ENCODE peak calls at places on chromosomes 1 and 21, in seven cellular contexts. One of them, this sample, is unnamed.

GRCh38 chr1:23385119-23385621 is 15.5 kb upstream of the ZNF436 start:
- DNase-seq in astrocyte: peak; percentile 76
- DNase-seq in kidney: no peak
- DNase-seq in neuronal stem cell: no peak
- DNase-seq in IMR-90: peak; percentile 38
- DNase-seq in neural progenitor cell: no peak
- DNase-seq in fibroblast of lung: peak; percentile 78
- DNase-seq in this sample: no peak

GRCh38 chr1:235270625-235271024 is 57.4 kb downstream of the ARID4B start:
- DNase-seq in astrocyte: peak; percentile 67
- DNase-seq in kidney: no peak
- DNase-seq in fibroblast of lung: peak; percentile 69
- DNase-seq in neuronal stem cell: no peak
- DNase-seq in IMR-90: peak; percentile 45
- DNase-seq in neural progenitor cell: no peak
- DNase-seq in this sample: peak; percentile 47

GRCh38 chr1:193211539-193211938 is 25.1 kb upstream of the B3GALT2 start:
- DNase-seq in neural progenitor cell: no peak
- DNase-seq in neuronal stem cell: no peak
- DNase-seq in fibroblast of lung: peak; percentile 94
- DNase-seq in IMR-90: peak; percentile 93
- DNase-seq in astrocyte: peak; percentile 91
- DNase-seq in kidney: no peak
- DNase-seq in this sample: peak; percentile 16

GRCh38 chr1:22582670-22583635 is 19.7 kb downstream of the EPHA8 start:
- DNase-seq in IMR-90: no peak
- DNase-seq in fibroblast of lung: no peak
- DNase-seq in neural progenitor cell: no peak
- DNase-seq in astrocyte: no peak
- DNase-seq in neuronal stem cell: no peak
- DNase-seq in kidney: no peak
- DNase-seq in this sample: no peak

GRCh38 chr1:178263341-178263740 is 169.4 kb downstream of the RASAL2 start:
- DNase-seq in neural progenitor cell: no peak
- DNase-seq in IMR-90: peak; percentile 44
- DNase-seq in kidney: no peak
- DNase-seq in astrocyte: peak; percentile 78
- DNase-seq in fibroblast of lung: peak; percentile 82
- DNase-seq in neuronal stem cell: no peak
- DNase-seq in this sample: no peak

GRCh38 chr1:115837762-115838421 is 3.0 kb downstream of the NHLH2 start:
- DNase-seq in astrocyte: no peak
- DNase-seq in fibroblast of lung: no peak
- DNase-seq in IMR-90: no peak
- DNase-seq in neuronal stem cell: no peak
- DNase-seq in kidney: peak; percentile 73
- DNase-seq in neural progenitor cell: peak; percentile 42
- DNase-seq in this sample: peak; percentile 65

GRCh38 chr1:163178628-163179027 is 24.1 kb downstream of the RGS5 start:
- DNase-seq in neuronal stem cell: no peak
- DNase-seq in kidney: no peak
- DNase-seq in fibroblast of lung: no peak
- DNase-seq in astrocyte: no peak
- DNase-seq in IMR-90: no peak
- DNase-seq in neural progenitor cell: no peak
- DNase-seq in this sample: no peak

GRCh38 chr21:37916795-37917142 is 512 bp upstream of the KCNJ6 start:
- DNase-seq in kidney: no peak
- DNase-seq in neural progenitor cell: peak; percentile 85
- DNase-seq in neuronal stem cell: peak; percentile 43
- DNase-seq in IMR-90: no peak
- DNase-seq in astrocyte: no peak
- DNase-seq in fibroblast of lung: no peak
- DNase-seq in this sample: peak; percentile 76

GRCh38 chr1:79323240-79324025 is 316.9 kb upstream of the ADGRL4 start:
- DNase-seq in kidney: no peak
- DNase-seq in fibroblast of lung: peak; percentile 97
- DNase-seq in neuronal stem cell: no peak
- DNase-seq in neural progenitor cell: no peak
- DNase-seq in IMR-90: peak; percentile 100
- DNase-seq in astrocyte: peak; percentile 98
- DNase-seq in this sample: peak; percentile 17

GRCh38 chr1:108033486-108034081 is 68.6 kb upstream of the VAV3 start:
- DNase-seq in kidney: no peak
- DNase-seq in neural progenitor cell: no peak
- DNase-seq in astrocyte: no peak
- DNase-seq in IMR-90: no peak
- DNase-seq in neuronal stem cell: no peak
- DNase-seq in fibroblast of lung: no peak
- DNase-seq in this sample: no peak

GRCh38 chr1:11397151-11397902 is 81.6 kb upstream of the DISP3 start:
- DNase-seq in kidney: no peak
- DNase-seq in neural progenitor cell: no peak
- DNase-seq in fibroblast of lung: no peak
- DNase-seq in neuronal stem cell: no peak
- DNase-seq in astrocyte: no peak
- DNase-seq in IMR-90: no peak
- DNase-seq in this sample: no peak

GRCh38 chr1:85475055-85475454 is 10.1 kb upstream of the DDAH1 start:
- DNase-seq in IMR-90: no peak
- DNase-seq in neural progenitor cell: no peak
- DNase-seq in neuronal stem cell: no peak
- DNase-seq in fibroblast of lung: no peak
- DNase-seq in kidney: no peak
- DNase-seq in astrocyte: no peak
- DNase-seq in this sample: no peak

GRCh38 chr1:179264506-179264905 is 29.1 kb upstream of the SOAT1 start:
- DNase-seq in neural progenitor cell: no peak
- DNase-seq in astrocyte: peak; percentile 19
- DNase-seq in kidney: no peak
- DNase-seq in IMR-90: no peak
- DNase-seq in fibroblast of lung: peak; percentile 21
- DNase-seq in neuronal stem cell: no peak
- DNase-seq in this sample: no peak

GRCh38 chr1:65432918-65433317 is 12.4 kb downstream of the LEPR start:
- DNase-seq in kidney: no peak
- DNase-seq in IMR-90: no peak
- DNase-seq in astrocyte: no peak
- DNase-seq in neural progenitor cell: no peak
- DNase-seq in neuronal stem cell: no peak
- DNase-seq in fibroblast of lung: no peak
- DNase-seq in this sample: no peak

GRCh38 chr1:212413902-212414327 is 771 bp downstream of the PACC1 start:
- DNase-seq in kidney: no peak
- DNase-seq in astrocyte: no peak
- DNase-seq in fibroblast of lung: peak; percentile 25
- DNase-seq in neural progenitor cell: peak; percentile 42
- DNase-seq in neuronal stem cell: no peak
- DNase-seq in IMR-90: peak; percentile 14
- DNase-seq in this sample: no peak

GRCh38 chr1:155125946-155126493 is 1.7 kb upstream of the EFNA1 start:
- DNase-seq in neural progenitor cell: peak; percentile 70
- DNase-seq in kidney: peak; percentile 93
- DNase-seq in neuronal stem cell: peak; percentile 32
- DNase-seq in fibroblast of lung: peak; percentile 23
- DNase-seq in IMR-90: no peak
- DNase-seq in astrocyte: no peak
- DNase-seq in this sample: peak; percentile 47

GRCh38 chr1:214920337-214920736 is 162.2 kb upstream of the KCNK2 start:
- DNase-seq in IMR-90: no peak
- DNase-seq in kidney: no peak
- DNase-seq in neuronal stem cell: no peak
- DNase-seq in neural progenitor cell: peak; percentile 13
- DNase-seq in astrocyte: no peak
- DNase-seq in fibroblast of lung: no peak
- DNase-seq in this sample: peak; percentile 78

GRCh38 chr1:109478806-109479205 is 4.9 kb upstream of the ATXN7L2 start:
- DNase-seq in kidney: no peak
- DNase-seq in neural progenitor cell: peak; percentile 43
- DNase-seq in neuronal stem cell: no peak
- DNase-seq in fibroblast of lung: no peak
- DNase-seq in astrocyte: no peak
- DNase-seq in IMR-90: no peak
- DNase-seq in this sample: peak; percentile 44

GRCh38 chr21:44618909-44619308 is 7.0 kb downstream of the KRTAP10-8 start:
- DNase-seq in astrocyte: no peak
- DNase-seq in IMR-90: no peak
- DNase-seq in fibroblast of lung: no peak
- DNase-seq in neural progenitor cell: no peak
- DNase-seq in kidney: no peak
- DNase-seq in neuronal stem cell: no peak
- DNase-seq in this sample: no peak

GRCh38 chr1:27366411-27367159 is at the start of gene MAP3K6:
- DNase-seq in fibroblast of lung: peak; percentile 73
- DNase-seq in IMR-90: peak; percentile 59
- DNase-seq in neural progenitor cell: peak; percentile 89
- DNase-seq in neuronal stem cell: peak; percentile 63
- DNase-seq in kidney: peak; percentile 98
- DNase-seq in astrocyte: peak; percentile 56
- DNase-seq in this sample: peak; percentile 91

GRCh38 chr1:147515046-147515869 is 26.0 kb upstream of the BCL9 start:
- DNase-seq in neural progenitor cell: no peak
- DNase-seq in kidney: no peak
- DNase-seq in astrocyte: peak; percentile 46
- DNase-seq in neuronal stem cell: no peak
- DNase-seq in IMR-90: peak; percentile 41
- DNase-seq in fibroblast of lung: peak; percentile 50
- DNase-seq in this sample: peak; percentile 89

GRCh38 chr1:110555807-110556470 is 37.0 kb upstream of the KCNA10 start:
- DNase-seq in IMR-90: no peak
- DNase-seq in kidney: peak; percentile 83
- DNase-seq in astrocyte: no peak
- DNase-seq in neuronal stem cell: no peak
- DNase-seq in neural progenitor cell: no peak
- DNase-seq in fibroblast of lung: no peak
- DNase-seq in this sample: no peak

GRCh38 chr1:246836169-246836568 is 95.6 kb downstream of the AHCTF1 start:
- DNase-seq in kidney: no peak
- DNase-seq in neural progenitor cell: no peak
- DNase-seq in astrocyte: peak; percentile 29
- DNase-seq in IMR-90: peak; percentile 48
- DNase-seq in neuronal stem cell: no peak
- DNase-seq in fibroblast of lung: peak; percentile 36
- DNase-seq in this sample: no peak

GRCh38 chr1:207804746-207805468 is 53.1 kb downstream of the CD46 start:
- DNase-seq in IMR-90: no peak
- DNase-seq in fibroblast of lung: no peak
- DNase-seq in neural progenitor cell: no peak
- DNase-seq in neuronal stem cell: no peak
- DNase-seq in astrocyte: no peak
- DNase-seq in kidney: no peak
- DNase-seq in this sample: no peak

GRCh38 chr1:93874025-93874651 is 4.9 kb downstream of the DNTTIP2 start:
- DNase-seq in kidney: no peak
- DNase-seq in neural progenitor cell: peak; percentile 56
- DNase-seq in IMR-90: peak; percentile 72
- DNase-seq in fibroblast of lung: peak; percentile 22
- DNase-seq in astrocyte: no peak
- DNase-seq in neuronal stem cell: peak; percentile 12
- DNase-seq in this sample: peak; percentile 74

GRCh38 chr1:15962671-15963362 is 13.1 kb downstream of the ZBTB17 start:
- DNase-seq in kidney: no peak
- DNase-seq in astrocyte: peak; percentile 43
- DNase-seq in IMR-90: no peak
- DNase-seq in neural progenitor cell: no peak
- DNase-seq in neuronal stem cell: no peak
- DNase-seq in fibroblast of lung: peak; percentile 52
- DNase-seq in this sample: no peak
- H3K9ac ChIP-seq in kidney: no peak overlapping the region
- H3K9ac ChIP-seq in astrocyte: no peak overlapping the region
- H3K9ac ChIP-seq in IMR-90: no peak overlapping the region
- H3K9ac ChIP-seq in neural progenitor cell: no peak overlapping the region
- H3K9ac ChIP-seq in neuronal stem cell: no peak overlapping the region
- H3K9ac ChIP-seq in fibroblast of lung: no peak overlapping the region
- H3K9ac ChIP-seq in this sample: no peak overlapping the region

GRCh38 chr1:20732588-20733360 is at the start of gene SH2D5:
- DNase-seq in fibroblast of lung: peak; percentile 98
- DNase-seq in astrocyte: peak; percentile 97
- DNase-seq in kidney: peak; percentile 87
- DNase-seq in neuronal stem cell: peak; percentile 58
- DNase-seq in IMR-90: peak; percentile 99
- DNase-seq in neural progenitor cell: peak; percentile 87
- DNase-seq in this sample: peak; percentile 93
- H3K9ac ChIP-seq in fibroblast of lung: peak within 1 kb of the TSS; percentile 81
- H3K9ac ChIP-seq in astrocyte: peak within 1 kb of the TSS; percentile 83
- H3K9ac ChIP-seq in kidney: peak within 1 kb of the TSS; percentile 37
- H3K9ac ChIP-seq in neuronal stem cell: peak within 1 kb of the TSS; percentile 92
- H3K9ac ChIP-seq in IMR-90: peak within 1 kb of the TSS; percentile 81
- H3K9ac ChIP-seq in neural progenitor cell: no peak within 1 kb of the TSS
- H3K9ac ChIP-seq in this sample: peak within 1 kb of the TSS; percentile 54

GRCh38 chr1:4178501-4178900 is 278.4 kb upstream of the C1orf174 start:
- DNase-seq in kidney: no peak
- DNase-seq in IMR-90: no peak
- DNase-seq in neural progenitor cell: no peak
- DNase-seq in astrocyte: no peak
- DNase-seq in fibroblast of lung: no peak
- DNase-seq in neuronal stem cell: no peak
- DNase-seq in this sample: no peak

GRCh38 chr1:4180066-4180735 is 280.1 kb upstream of the C1orf174 start:
- DNase-seq in kidney: no peak
- DNase-seq in neuronal stem cell: no peak
- DNase-seq in IMR-90: no peak
- DNase-seq in neural progenitor cell: no peak
- DNase-seq in astrocyte: no peak
- DNase-seq in fibroblast of lung: no peak
- DNase-seq in this sample: peak; percentile 17

GRCh38 chr1:4175566-4176405 is 275.7 kb upstream of the C1orf174 start:
- DNase-seq in fibroblast of lung: no peak
- DNase-seq in neural progenitor cell: no peak
- DNase-seq in astrocyte: no peak
- DNase-seq in kidney: no peak
- DNase-seq in neuronal stem cell: no peak
- DNase-seq in IMR-90: no peak
- DNase-seq in this sample: no peak

GRCh38 chr1:4176841-4177240 is 276.8 kb upstream of the C1orf174 start:
- DNase-seq in IMR-90: no peak
- DNase-seq in fibroblast of lung: no peak
- DNase-seq in neuronal stem cell: no peak
- DNase-seq in kidney: no peak
- DNase-seq in astrocyte: no peak
- DNase-seq in neural progenitor cell: no peak
- DNase-seq in this sample: no peak

GRCh38 chr1:4177425-4178150 is 277.5 kb upstream of the C1orf174 start:
- DNase-seq in neural progenitor cell: no peak
- DNase-seq in neuronal stem cell: no peak
- DNase-seq in astrocyte: no peak
- DNase-seq in IMR-90: no peak
- DNase-seq in kidney: no peak
- DNase-seq in fibroblast of lung: no peak
- DNase-seq in this sample: no peak
- H3K9ac ChIP-seq in neural progenitor cell: no peak overlapping the region
- H3K9ac ChIP-seq in neuronal stem cell: no peak overlapping the region
- H3K9ac ChIP-seq in astrocyte: no peak overlapping the region
- H3K9ac ChIP-seq in IMR-90: no peak overlapping the region
- H3K9ac ChIP-seq in kidney: no peak overlapping the region
- H3K9ac ChIP-seq in fibroblast of lung: no peak overlapping the region
- H3K9ac ChIP-seq in this sample: no peak overlapping the region

DNA sequence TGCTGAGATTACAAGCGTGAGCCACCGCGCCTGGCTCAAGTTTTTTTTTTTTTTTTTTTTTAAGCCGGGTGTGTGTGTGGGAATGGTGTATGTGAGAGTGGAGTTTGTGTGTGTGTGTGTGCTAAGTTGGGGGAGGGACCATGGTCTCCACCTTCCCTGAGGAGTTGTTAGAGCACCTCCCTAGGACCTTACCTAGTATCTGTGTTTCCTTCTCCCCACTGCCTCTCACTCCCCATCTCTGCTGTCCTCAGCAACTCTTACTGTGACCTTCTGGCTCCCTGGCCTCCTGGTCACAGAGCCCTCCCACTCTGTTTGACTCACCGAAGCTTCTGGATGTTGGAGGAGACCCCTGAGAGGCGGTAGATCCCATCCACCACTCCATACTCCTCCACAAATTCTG is 10.4 kb downstream of the ARHGAP30 start:
- DNase-seq in neuronal stem cell: no peak
- DNase-seq in astrocyte: no peak
- DNase-seq in IMR-90: no peak
- DNase-seq in kidney: no peak
- DNase-seq in neural progenitor cell: no peak
- DNase-seq in fibroblast of lung: no peak
- DNase-seq in this sample: no peak
- H3K9ac ChIP-seq in neuronal stem cell: peak overlapping the region; percentile 72
- H3K9ac ChIP-seq in astrocyte: no peak overlapping the region
- H3K9ac ChIP-seq in IMR-90: no peak overlapping the region
- H3K9ac ChIP-seq in kidney: no peak overlapping the region
- H3K9ac ChIP-seq in neural progenitor cell: no peak overlapping the region
- H3K9ac ChIP-seq in fibroblast of lung: no peak overlapping the region
- H3K9ac ChIP-seq in this sample: no peak overlapping the region

This sample was measured in mesendoderm.